ENCODE peak calls at places on chromosomes 13 and 19, in eight cellular contexts. One of them, this sample, is unnamed. For H3K36me3 and H3K9me3, the result is how much of the 10 kb centered on the place peaks cover.

GRCh38 chr19:10678813-10679212 is 22.4 kb upstream of the QTRT1 start:
- DNase-seq in sigmoid colon: no peak
- DNase-seq in psoas muscle: no peak
- DNase-seq in breast epithelium: no peak
- DNase-seq in effector memory CD4-positive, alpha-beta T cell: no peak
- DNase-seq in tibial nerve: no peak
- DNase-seq in thoracic aorta: no peak
- DNase-seq in left ventricle myocardium inferior: no peak
- DNase-seq in this sample: no peak

GRCh38 chr19:14689598-14690503 is at the start of gene ZNF333:
- DNase-seq in sigmoid colon: peak
- DNase-seq in psoas muscle: peak
- DNase-seq in breast epithelium: peak
- DNase-seq in effector memory CD4-positive, alpha-beta T cell: peak
- DNase-seq in tibial nerve: peak
- DNase-seq in thoracic aorta: peak
- DNase-seq in left ventricle myocardium inferior: peak
- DNase-seq in this sample: peak

GRCh38 chr19:6032381-6032780 is 54.4 kb upstream of the RANBP3 start:
- DNase-seq in sigmoid colon: no peak
- DNase-seq in psoas muscle: no peak
- DNase-seq in breast epithelium: no peak
- DNase-seq in effector memory CD4-positive, alpha-beta T cell: no peak
- DNase-seq in tibial nerve: no peak
- DNase-seq in thoracic aorta: no peak
- DNase-seq in left ventricle myocardium inferior: no peak
- DNase-seq in this sample: peak

GRCh38 chr13:100392709-100393630 is 195.6 kb downstream of the GGACT start:
- DNase-seq in sigmoid colon: peak
- DNase-seq in psoas muscle: peak
- DNase-seq in breast epithelium: peak
- DNase-seq in effector memory CD4-positive, alpha-beta T cell: peak
- DNase-seq in tibial nerve: peak
- DNase-seq in thoracic aorta: peak
- DNase-seq in left ventricle myocardium inferior: peak
- DNase-seq in this sample: peak

GRCh38 chr19:14775855-14776254 is 2.5 kb downstream of the ADGRE2 start:
- DNase-seq in sigmoid colon: no peak
- DNase-seq in psoas muscle: no peak
- DNase-seq in breast epithelium: no peak
- DNase-seq in effector memory CD4-positive, alpha-beta T cell: no peak
- DNase-seq in tibial nerve: no peak
- DNase-seq in thoracic aorta: no peak
- DNase-seq in left ventricle myocardium inferior: peak
- DNase-seq in this sample: peak

GRCh38 chr13:40798380-40798779 is 9.0 kb downstream of the SLC25A15 start:
- DNase-seq in sigmoid colon: no peak
- DNase-seq in psoas muscle: no peak
- DNase-seq in breast epithelium: no peak
- DNase-seq in effector memory CD4-positive, alpha-beta T cell: no peak
- DNase-seq in tibial nerve: no peak
- DNase-seq in thoracic aorta: no peak
- DNase-seq in left ventricle myocardium inferior: no peak
- DNase-seq in this sample: no peak

GRCh38 chr19:5932146-5932545 is 18.1 kb downstream of the CAPS start:
- DNase-seq in sigmoid colon: no peak
- DNase-seq in psoas muscle: no peak
- DNase-seq in breast epithelium: no peak
- DNase-seq in effector memory CD4-positive, alpha-beta T cell: no peak
- DNase-seq in tibial nerve: no peak
- DNase-seq in thoracic aorta: no peak
- DNase-seq in left ventricle myocardium inferior: no peak
- DNase-seq in this sample: no peak

GRCh38 chr19:35518313-35518712 is 4.9 kb upstream of the DMKN start:
- DNase-seq in sigmoid colon: no peak
- DNase-seq in psoas muscle: no peak
- DNase-seq in breast epithelium: no peak
- DNase-seq in effector memory CD4-positive, alpha-beta T cell: no peak
- DNase-seq in tibial nerve: no peak
- DNase-seq in thoracic aorta: no peak
- DNase-seq in left ventricle myocardium inferior: no peak
- DNase-seq in this sample: peak

GRCh38 chr19:56155124-56155687 is 14.1 kb downstream of the ZNF444 start:
- DNase-seq in sigmoid colon: no peak
- DNase-seq in psoas muscle: no peak
- DNase-seq in breast epithelium: no peak
- DNase-seq in effector memory CD4-positive, alpha-beta T cell: no peak
- DNase-seq in tibial nerve: no peak
- DNase-seq in thoracic aorta: no peak
- DNase-seq in left ventricle myocardium inferior: no peak
- DNase-seq in this sample: no peak

GRCh38 chr19:31701146-31701545 is 351.9 kb upstream of the TSHZ3 start:
- DNase-seq in sigmoid colon: no peak
- DNase-seq in psoas muscle: no peak
- DNase-seq in breast epithelium: no peak
- DNase-seq in effector memory CD4-positive, alpha-beta T cell: no peak
- DNase-seq in tibial nerve: no peak
- DNase-seq in thoracic aorta: no peak
- DNase-seq in left ventricle myocardium inferior: no peak
- DNase-seq in this sample: no peak

GRCh38 chr13:34179481-34179880 is 361.5 kb downstream of the RFC3 start:
- DNase-seq in sigmoid colon: no peak
- DNase-seq in psoas muscle: no peak
- DNase-seq in breast epithelium: no peak
- DNase-seq in effector memory CD4-positive, alpha-beta T cell: no peak
- DNase-seq in tibial nerve: no peak
- DNase-seq in thoracic aorta: no peak
- DNase-seq in left ventricle myocardium inferior: no peak
- DNase-seq in this sample: no peak

GRCh38 chr13:43348397-43348796 is 325.0 kb downstream of the DNAJC15 start:
- DNase-seq in sigmoid colon: no peak
- DNase-seq in psoas muscle: no peak
- DNase-seq in breast epithelium: no peak
- DNase-seq in effector memory CD4-positive, alpha-beta T cell: no peak
- DNase-seq in tibial nerve: no peak
- DNase-seq in thoracic aorta: no peak
- DNase-seq in left ventricle myocardium inferior: no peak
- DNase-seq in this sample: no peak

GRCh38 chr19:3670796-3671679 is 29.2 kb downstream of the PIP5K1C start:
- DNase-seq in sigmoid colon: peak
- DNase-seq in psoas muscle: peak
- DNase-seq in breast epithelium: peak
- DNase-seq in effector memory CD4-positive, alpha-beta T cell: no peak
- DNase-seq in tibial nerve: peak
- DNase-seq in thoracic aorta: peak
- DNase-seq in left ventricle myocardium inferior: peak
- DNase-seq in this sample: peak

GRCh38 chr19:41876847-41877489 is at the start of gene CD79A:
- DNase-seq in sigmoid colon: no peak
- DNase-seq in psoas muscle: peak
- DNase-seq in breast epithelium: no peak
- DNase-seq in effector memory CD4-positive, alpha-beta T cell: no peak
- DNase-seq in tibial nerve: no peak
- DNase-seq in thoracic aorta: no peak
- DNase-seq in left ventricle myocardium inferior: no peak
- DNase-seq in this sample: no peak

GRCh38 chr19:12646551-12646950 is 20.0 kb downstream of the MAN2B1 start:
- DNase-seq in sigmoid colon: no peak
- DNase-seq in psoas muscle: no peak
- DNase-seq in breast epithelium: no peak
- DNase-seq in effector memory CD4-positive, alpha-beta T cell: no peak
- DNase-seq in tibial nerve: no peak
- DNase-seq in thoracic aorta: no peak
- DNase-seq in left ventricle myocardium inferior: no peak
- DNase-seq in this sample: no peak

GRCh38 chr19:43439183-43440063 is 24.7 kb downstream of the TEX101 start:
- DNase-seq in sigmoid colon: no peak
- DNase-seq in psoas muscle: no peak
- DNase-seq in breast epithelium: no peak
- DNase-seq in effector memory CD4-positive, alpha-beta T cell: peak
- DNase-seq in tibial nerve: no peak
- DNase-seq in thoracic aorta: no peak
- DNase-seq in left ventricle myocardium inferior: no peak
- DNase-seq in this sample: peak

GRCh38 chr19:11092181-11092538 is 2.9 kb downstream of the LDLR start:
- DNase-seq in sigmoid colon: no peak
- DNase-seq in psoas muscle: no peak
- DNase-seq in breast epithelium: no peak
- DNase-seq in effector memory CD4-positive, alpha-beta T cell: peak
- DNase-seq in tibial nerve: no peak
- DNase-seq in thoracic aorta: no peak
- DNase-seq in left ventricle myocardium inferior: no peak
- DNase-seq in this sample: no peak

GRCh38 chr13:70889163-70889562 is 780.9 kb upstream of the KLHL1 start:
- DNase-seq in sigmoid colon: no peak
- DNase-seq in psoas muscle: no peak
- DNase-seq in breast epithelium: no peak
- DNase-seq in effector memory CD4-positive, alpha-beta T cell: no peak
- DNase-seq in tibial nerve: no peak
- DNase-seq in thoracic aorta: no peak
- DNase-seq in left ventricle myocardium inferior: no peak
- DNase-seq in this sample: no peak

GRCh38 chr13:30829145-30829544 is 76.9 kb upstream of the MEDAG start:
- DNase-seq in sigmoid colon: no peak
- DNase-seq in psoas muscle: no peak
- DNase-seq in breast epithelium: no peak
- DNase-seq in effector memory CD4-positive, alpha-beta T cell: no peak
- DNase-seq in tibial nerve: no peak
- DNase-seq in thoracic aorta: no peak
- DNase-seq in left ventricle myocardium inferior: no peak
- DNase-seq in this sample: peak

DNA sequence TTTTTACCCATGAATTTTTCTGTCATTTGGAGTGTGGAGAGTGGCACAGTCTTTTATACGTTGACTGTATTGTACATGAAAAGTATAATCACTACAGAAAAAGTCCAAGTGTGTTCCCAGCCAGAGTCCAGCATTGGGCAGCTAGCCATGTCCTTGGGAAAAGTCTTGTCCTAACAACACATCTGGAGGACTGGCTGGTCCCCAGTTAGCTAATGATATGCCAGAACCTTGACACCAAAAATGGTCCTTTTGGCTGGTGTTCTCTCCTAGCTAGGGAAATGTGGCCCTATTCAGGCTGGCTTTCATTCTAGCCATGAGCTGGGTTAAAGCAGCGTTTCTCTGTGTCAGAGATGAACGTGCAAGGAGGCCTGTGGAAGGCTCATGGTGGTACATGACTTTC is 98.9 kb downstream of the ESD start:
- DNase-seq in sigmoid colon: peak
- DNase-seq in psoas muscle: peak
- DNase-seq in breast epithelium: no peak
- DNase-seq in effector memory CD4-positive, alpha-beta T cell: no peak
- DNase-seq in tibial nerve: peak
- DNase-seq in thoracic aorta: peak
- DNase-seq in left ventricle myocardium inferior: peak
- DNase-seq in this sample: no peak
- H3K36me3 ChIP-seq in sigmoid colon: half or more
- H3K36me3 ChIP-seq in psoas muscle: half or more
- H3K36me3 ChIP-seq in breast epithelium: under half
- H3K36me3 ChIP-seq in effector memory CD4-positive, alpha-beta T cell: half or more
- H3K36me3 ChIP-seq in tibial nerve: under half
- H3K36me3 ChIP-seq in thoracic aorta: under half
- H3K36me3 ChIP-seq in left ventricle myocardium inferior: half or more
- H3K36me3 ChIP-seq in this sample: under half

GRCh38 chr19:57552432-57552831 is 7.2 kb downstream of the ZNF550 start:
- DNase-seq in sigmoid colon: no peak
- DNase-seq in psoas muscle: no peak
- DNase-seq in breast epithelium: no peak
- DNase-seq in effector memory CD4-positive, alpha-beta T cell: no peak
- DNase-seq in tibial nerve: no peak
- DNase-seq in thoracic aorta: no peak
- DNase-seq in left ventricle myocardium inferior: no peak
- DNase-seq in this sample: no peak
- H3K9me3 ChIP-seq in sigmoid colon: under half
- H3K9me3 ChIP-seq in psoas muscle: half or more
- H3K9me3 ChIP-seq in breast epithelium: half or more
- H3K9me3 ChIP-seq in effector memory CD4-positive, alpha-beta T cell: under half
- H3K9me3 ChIP-seq in tibial nerve: half or more
- H3K9me3 ChIP-seq in thoracic aorta: half or more
- H3K9me3 ChIP-seq in left ventricle myocardium inferior: half or more
- H3K9me3 ChIP-seq in this sample: under half

DNA sequence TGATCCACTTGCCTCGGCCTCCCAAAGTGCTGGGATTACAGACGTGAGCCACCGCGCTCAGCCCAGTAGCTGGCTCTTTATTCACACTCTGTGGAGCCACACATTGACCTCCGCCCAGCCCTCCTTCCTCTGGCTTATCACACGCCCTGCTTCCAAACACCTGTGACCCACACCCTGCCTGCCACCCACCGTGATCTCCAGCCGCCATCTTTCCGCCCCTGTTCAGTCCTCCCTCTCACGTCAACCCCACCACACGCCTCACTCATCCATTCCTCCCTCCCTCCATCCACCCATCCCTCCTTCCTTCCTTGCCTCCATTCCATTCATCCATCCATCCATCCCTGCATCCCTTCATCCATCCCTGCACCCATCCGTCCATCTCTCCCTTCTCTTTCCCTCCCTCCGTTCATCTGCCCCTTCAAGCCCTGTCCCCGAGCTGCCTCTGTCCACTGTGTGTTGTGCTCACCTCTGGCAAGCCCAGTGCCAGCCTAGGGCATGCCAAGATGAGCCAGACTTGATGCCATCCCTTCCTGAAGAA is 17.6 kb downstream of the ZNF296 start:
- DNase-seq in sigmoid colon: no peak
- DNase-seq in psoas muscle: no peak
- DNase-seq in breast epithelium: no peak
- DNase-seq in effector memory CD4-positive, alpha-beta T cell: no peak
- DNase-seq in tibial nerve: no peak
- DNase-seq in thoracic aorta: no peak
- DNase-seq in left ventricle myocardium inferior: no peak
- DNase-seq in this sample: no peak
- H3K36me3 ChIP-seq in sigmoid colon: half or more
- H3K36me3 ChIP-seq in psoas muscle: half or more
- H3K36me3 ChIP-seq in breast epithelium: under half
- H3K36me3 ChIP-seq in effector memory CD4-positive, alpha-beta T cell: half or more
- H3K36me3 ChIP-seq in tibial nerve: half or more
- H3K36me3 ChIP-seq in thoracic aorta: half or more
- H3K36me3 ChIP-seq in left ventricle myocardium inferior: half or more
- H3K36me3 ChIP-seq in this sample: half or more

GRCh38 chr19:54660306-54660705 is 2.5 kb upstream of the LILRB4 start:
- DNase-seq in sigmoid colon: no peak
- DNase-seq in psoas muscle: no peak
- DNase-seq in breast epithelium: no peak
- DNase-seq in effector memory CD4-positive, alpha-beta T cell: no peak
- DNase-seq in tibial nerve: no peak
- DNase-seq in thoracic aorta: no peak
- DNase-seq in left ventricle myocardium inferior: no peak
- DNase-seq in this sample: no peak

GRCh38 chr19:54650108-54650666 is 12.6 kb upstream of the LILRB4 start:
- DNase-seq in sigmoid colon: no peak
- DNase-seq in psoas muscle: no peak
- DNase-seq in breast epithelium: no peak
- DNase-seq in effector memory CD4-positive, alpha-beta T cell: no peak
- DNase-seq in tibial nerve: no peak
- DNase-seq in thoracic aorta: no peak
- DNase-seq in left ventricle myocardium inferior: no peak
- DNase-seq in this sample: no peak

GRCh38 chr19:54653181-54653809 is 9.5 kb upstream of the LILRB4 start:
- DNase-seq in sigmoid colon: no peak
- DNase-seq in psoas muscle: no peak
- DNase-seq in breast epithelium: no peak
- DNase-seq in effector memory CD4-positive, alpha-beta T cell: no peak
- DNase-seq in tibial nerve: no peak
- DNase-seq in thoracic aorta: no peak
- DNase-seq in left ventricle myocardium inferior: no peak
- DNase-seq in this sample: no peak

GRCh38 chr19:54654447-54655321 is 8.1 kb upstream of the LILRB4 start:
- DNase-seq in sigmoid colon: no peak
- DNase-seq in psoas muscle: no peak
- DNase-seq in breast epithelium: no peak
- DNase-seq in effector memory CD4-positive, alpha-beta T cell: no peak
- DNase-seq in tibial nerve: no peak
- DNase-seq in thoracic aorta: no peak
- DNase-seq in left ventricle myocardium inferior: no peak
- DNase-seq in this sample: no peak
- H3K9me3 ChIP-seq in sigmoid colon: under half
- H3K9me3 ChIP-seq in psoas muscle: under half
- H3K9me3 ChIP-seq in breast epithelium: under half
- H3K9me3 ChIP-seq in effector memory CD4-positive, alpha-beta T cell: under half
- H3K9me3 ChIP-seq in tibial nerve: under half
- H3K9me3 ChIP-seq in thoracic aorta: under half
- H3K9me3 ChIP-seq in left ventricle myocardium inferior: under half
- H3K9me3 ChIP-seq in this sample: under half